ENCODE peak calls at places on chromosomes 13 and 19, in five cellular contexts. One of them, this sample, is unnamed.

GRCh38 chr13:66689628-66690027 is 540.5 kb downstream of the PCDH9 start:
- DNase-seq in AG04449: no peak
- DNase-seq in AG09309: no peak
- DNase-seq in cardiac muscle cell: peak
- DNase-seq in neural progenitor cell: peak
- DNase-seq in this sample: no peak

GRCh38 chr13:27446986-27447583 is 3.3 kb downstream of the MTIF3 start:
- DNase-seq in neural progenitor cell: no peak
- DNase-seq in AG09309: no peak
- DNase-seq in cardiac muscle cell: no peak
- DNase-seq in AG04449: no peak
- DNase-seq in this sample: no peak

GRCh38 chr19:14198384-14199376 is 7.3 kb downstream of the ADGRL1 start:
- DNase-seq in AG09309: no peak
- DNase-seq in neural progenitor cell: no peak
- DNase-seq in cardiac muscle cell: peak
- DNase-seq in AG04449: no peak
- DNase-seq in this sample: no peak

GRCh38 chr19:48110350-48110966 is at the start of gene PLA2G4C:
- DNase-seq in AG04449: peak
- DNase-seq in cardiac muscle cell: peak
- DNase-seq in AG09309: peak
- DNase-seq in neural progenitor cell: peak
- DNase-seq in this sample: peak

GRCh38 chr13:109243311-109243951 is 543.0 kb downstream of the IRS2 start:
- DNase-seq in AG09309: peak
- DNase-seq in AG04449: peak
- DNase-seq in neural progenitor cell: no peak
- DNase-seq in cardiac muscle cell: peak
- DNase-seq in this sample: peak

GRCh38 chr19:41588497-41589209 is 12.7 kb downstream of the CEACAM21 start:
- DNase-seq in cardiac muscle cell: peak
- DNase-seq in AG09309: no peak
- DNase-seq in neural progenitor cell: peak
- DNase-seq in AG04449: no peak
- DNase-seq in this sample: no peak

GRCh38 chr13:24985102-24985501 is 110.8 kb upstream of the PABPC3 start:
- DNase-seq in cardiac muscle cell: no peak
- DNase-seq in neural progenitor cell: peak
- DNase-seq in AG04449: no peak
- DNase-seq in AG09309: no peak
- DNase-seq in this sample: no peak

GRCh38 chr19:32651729-32652140 is 23.2 kb downstream of the ANKRD27 start:
- DNase-seq in neural progenitor cell: peak
- DNase-seq in AG09309: no peak
- DNase-seq in cardiac muscle cell: peak
- DNase-seq in AG04449: no peak
- DNase-seq in this sample: no peak

GRCh38 chr13:95480131-95480545 is 72.4 kb upstream of the CLDN10 start:
- DNase-seq in cardiac muscle cell: peak
- DNase-seq in AG04449: no peak
- DNase-seq in neural progenitor cell: no peak
- DNase-seq in AG09309: no peak
- DNase-seq in this sample: no peak

GRCh38 chr19:14731200-14731599 is 41.4 kb downstream of the ZNF333 start:
- DNase-seq in AG09309: no peak
- DNase-seq in AG04449: no peak
- DNase-seq in cardiac muscle cell: no peak
- DNase-seq in neural progenitor cell: no peak
- DNase-seq in this sample: no peak

GRCh38 chr13:36345438-36346221 is 564 bp downstream of the SPART start:
- DNase-seq in neural progenitor cell: peak
- DNase-seq in AG04449: no peak
- DNase-seq in AG09309: peak
- DNase-seq in cardiac muscle cell: peak
- DNase-seq in this sample: peak

GRCh38 chr13:94706101-94706853 is 6.1 kb downstream of the SOX21 start:
- DNase-seq in AG04449: no peak
- DNase-seq in neural progenitor cell: peak
- DNase-seq in AG09309: no peak
- DNase-seq in cardiac muscle cell: no peak
- DNase-seq in this sample: no peak

GRCh38 chr19:11821474-11821873 is 7.4 kb downstream of the ZNF440 start:
- DNase-seq in neural progenitor cell: no peak
- DNase-seq in AG09309: peak
- DNase-seq in AG04449: no peak
- DNase-seq in cardiac muscle cell: peak
- DNase-seq in this sample: no peak

GRCh38 chr13:92941167-92941566 is 285.4 kb upstream of the GPC6 start:
- DNase-seq in AG09309: no peak
- DNase-seq in neural progenitor cell: no peak
- DNase-seq in cardiac muscle cell: peak
- DNase-seq in AG04449: no peak
- DNase-seq in this sample: no peak

GRCh38 chr19:4327252-4327876 is 11.3 kb downstream of the STAP2 start:
- DNase-seq in AG09309: no peak
- DNase-seq in cardiac muscle cell: peak
- DNase-seq in AG04449: no peak
- DNase-seq in neural progenitor cell: peak
- DNase-seq in this sample: no peak

GRCh38 chr13:98443329-98443728 is 133.6 kb downstream of the STK24 start:
- DNase-seq in cardiac muscle cell: peak
- DNase-seq in AG04449: no peak
- DNase-seq in AG09309: peak
- DNase-seq in neural progenitor cell: no peak
- DNase-seq in this sample: peak

GRCh38 chr19:15010497-15011255 is 31.0 kb upstream of the SLC1A6 start:
- DNase-seq in cardiac muscle cell: peak
- DNase-seq in AG09309: no peak
- DNase-seq in AG04449: no peak
- DNase-seq in neural progenitor cell: peak
- DNase-seq in this sample: no peak

GRCh38 chr19:4430760-4431159 is 26.8 kb downstream of the UBXN6 start:
- DNase-seq in cardiac muscle cell: no peak
- DNase-seq in AG09309: no peak
- DNase-seq in AG04449: no peak
- DNase-seq in neural progenitor cell: no peak
- DNase-seq in this sample: no peak

GRCh38 chr13:48896312-48896711 is 79.4 kb upstream of the FNDC3A start:
- DNase-seq in AG04449: no peak
- DNase-seq in cardiac muscle cell: peak
- DNase-seq in AG09309: no peak
- DNase-seq in neural progenitor cell: no peak
- DNase-seq in this sample: peak

GRCh38 chr19:3945838-3946237 is 13.0 kb downstream of the NMRK2 start:
- DNase-seq in AG04449: no peak
- DNase-seq in AG09309: no peak
- DNase-seq in neural progenitor cell: no peak
- DNase-seq in cardiac muscle cell: peak
- DNase-seq in this sample: no peak

GRCh38 chr13:36130542-36131214 is 504 bp downstream of the DCLK1 start:
- DNase-seq in AG04449: no peak
- DNase-seq in AG09309: no peak
- DNase-seq in cardiac muscle cell: peak
- DNase-seq in neural progenitor cell: peak
- DNase-seq in this sample: no peak

GRCh38 chr19:12034196-12034595 is 1.3 kb downstream of the ZNF433 start:
- DNase-seq in cardiac muscle cell: no peak
- DNase-seq in AG04449: no peak
- DNase-seq in AG09309: no peak
- DNase-seq in neural progenitor cell: no peak
- DNase-seq in this sample: no peak

GRCh38 chr19:40415799-40416198 is 2.6 kb upstream of the PRX start:
- DNase-seq in AG04449: no peak
- DNase-seq in cardiac muscle cell: no peak
- DNase-seq in AG09309: no peak
- DNase-seq in neural progenitor cell: no peak
- DNase-seq in this sample: no peak

GRCh38 chr13:113802090-113802531 is 43.1 kb downstream of the TMEM255B start:
- DNase-seq in AG09309: peak
- DNase-seq in AG04449: no peak
- DNase-seq in neural progenitor cell: peak
- DNase-seq in cardiac muscle cell: peak
- DNase-seq in this sample: no peak

GRCh38 chr19:45745606-45746005 is 12.4 kb downstream of the MEIOSIN start:
- DNase-seq in AG04449: no peak
- DNase-seq in cardiac muscle cell: no peak
- DNase-seq in neural progenitor cell: no peak
- DNase-seq in AG09309: no peak
- DNase-seq in this sample: no peak

GRCh38 chr19:45747513-45747912 is 14.3 kb downstream of the MEIOSIN start:
- DNase-seq in cardiac muscle cell: no peak
- DNase-seq in AG09309: no peak
- DNase-seq in neural progenitor cell: no peak
- DNase-seq in AG04449: no peak
- DNase-seq in this sample: no peak

GRCh38 chr19:45742969-45743368 is 9.7 kb downstream of the MEIOSIN start:
- DNase-seq in AG09309: no peak
- DNase-seq in AG04449: no peak
- DNase-seq in neural progenitor cell: no peak
- DNase-seq in cardiac muscle cell: no peak
- DNase-seq in this sample: no peak

GRCh38 chr19:45752639-45753038 is 16.4 kb downstream of the SIX5 start:
- DNase-seq in cardiac muscle cell: no peak
- DNase-seq in AG09309: no peak
- DNase-seq in AG04449: no peak
- DNase-seq in neural progenitor cell: no peak
- DNase-seq in this sample: no peak

GRCh38 chr19:45746866-45747265 is 13.6 kb downstream of the MEIOSIN start:
- DNase-seq in neural progenitor cell: no peak
- DNase-seq in cardiac muscle cell: no peak
- DNase-seq in AG09309: no peak
- DNase-seq in AG04449: no peak
- DNase-seq in this sample: no peak
- H3K4me3 ChIP-seq in neural progenitor cell: no peak
- H3K4me3 ChIP-seq in cardiac muscle cell: no peak
- H3K4me3 ChIP-seq in AG09309: no peak
- H3K4me3 ChIP-seq in AG04449: no peak
- H3K4me3 ChIP-seq in this sample: no peak

GRCh38 chr13:50198508-50198907 is 183.3 kb downstream of the KCNRG start:
- DNase-seq in AG04449: no peak
- DNase-seq in cardiac muscle cell: peak
- DNase-seq in AG09309: no peak
- DNase-seq in neural progenitor cell: no peak
- DNase-seq in this sample: peak
- H3K4me3 ChIP-seq in AG04449: no peak
- H3K4me3 ChIP-seq in cardiac muscle cell: no peak
- H3K4me3 ChIP-seq in AG09309: no peak
- H3K4me3 ChIP-seq in neural progenitor cell: no peak
- H3K4me3 ChIP-seq in this sample: no peak

DNA sequence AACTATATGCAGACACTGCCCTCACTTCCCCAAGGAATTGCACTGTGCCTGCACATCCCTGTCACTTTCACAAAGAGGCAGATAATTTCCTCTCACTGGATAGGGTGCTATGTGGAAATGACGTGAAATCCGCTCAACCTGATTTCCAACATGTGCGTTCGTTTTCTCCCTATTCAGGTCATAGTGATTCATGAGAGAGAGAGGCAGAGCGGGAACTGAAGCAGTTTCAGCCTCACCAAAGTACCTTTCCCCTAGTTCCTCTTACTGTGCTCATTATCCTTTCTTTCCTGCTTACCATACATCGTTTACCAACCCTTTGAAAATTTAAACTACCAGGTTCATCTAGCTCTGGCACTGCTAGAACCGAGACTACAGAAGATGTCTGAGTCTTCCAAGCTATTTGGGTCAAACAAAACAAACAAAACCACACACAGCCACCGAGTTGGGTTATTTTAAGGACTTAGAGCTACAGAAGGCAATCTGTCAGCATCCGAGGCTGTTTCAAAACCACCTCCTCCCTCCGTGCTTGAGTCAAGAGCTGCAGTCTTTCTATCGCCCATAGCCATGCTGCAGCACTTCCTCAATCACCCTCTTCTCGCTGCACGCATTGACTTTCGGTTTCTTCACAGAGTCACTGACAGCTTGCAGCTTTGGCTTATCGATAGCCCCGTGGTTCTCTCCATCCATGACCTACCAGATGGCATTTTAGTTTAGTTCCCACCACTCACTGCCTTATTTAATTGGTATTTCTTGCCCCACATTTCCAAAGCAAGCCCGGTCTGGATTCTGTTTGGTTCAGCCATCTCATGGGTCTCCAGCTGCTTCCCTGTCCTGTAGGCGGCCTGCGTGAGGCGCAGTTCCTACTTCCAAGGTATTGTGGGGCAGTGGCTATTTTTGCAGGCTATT is 1395.8 kb downstream of the EFNB2 start:
- DNase-seq in AG09309: no peak
- DNase-seq in AG04449: no peak
- DNase-seq in cardiac muscle cell: peak
- DNase-seq in neural progenitor cell: no peak
- DNase-seq in this sample: no peak
- H3K4me3 ChIP-seq in AG09309: peak
- H3K4me3 ChIP-seq in AG04449: peak
- H3K4me3 ChIP-seq in cardiac muscle cell: no peak
- H3K4me3 ChIP-seq in neural progenitor cell: no peak
- H3K4me3 ChIP-seq in this sample: peak

GRCh38 chr13:46641274-46642081 is 88.5 kb downstream of the LRCH1 start:
- DNase-seq in neural progenitor cell: no peak
- DNase-seq in AG09309: no peak
- DNase-seq in cardiac muscle cell: peak
- DNase-seq in AG04449: no peak
- DNase-seq in this sample: no peak
- H3K4me3 ChIP-seq in neural progenitor cell: no peak
- H3K4me3 ChIP-seq in AG09309: peak
- H3K4me3 ChIP-seq in cardiac muscle cell: no peak
- H3K4me3 ChIP-seq in AG04449: peak
- H3K4me3 ChIP-seq in this sample: no peak